ENCODE peak calls at places on chromosomes 11 and 22, in four cellular contexts. One of them, this sample, is unnamed.

GRCh38 chr22:31504282-31504681 is 7.9 kb downstream of the SFI1 start:
- DNase-seq in WERI-Rb-1: no peak
- DNase-seq in heart right ventricle: no peak
- DNase-seq in HEK293T: no peak
- DNase-seq in this sample: no peak

GRCh38 chr11:88478136-88478785 is 140.7 kb upstream of the CTSC start:
- DNase-seq in WERI-Rb-1: no peak
- DNase-seq in heart right ventricle: no peak
- DNase-seq in HEK293T: no peak
- DNase-seq in this sample: no peak

GRCh38 chr11:26319906-26320305 is 12.0 kb upstream of the ANO3 start:
- DNase-seq in heart right ventricle: no peak
- DNase-seq in WERI-Rb-1: no peak
- DNase-seq in HEK293T: peak; percentile 34
- DNase-seq in this sample: no peak

GRCh38 chr11:120168960-120169681 is 31.2 kb upstream of the TRIM29 start:
- DNase-seq in WERI-Rb-1: peak; percentile 74
- DNase-seq in HEK293T: peak; percentile 86
- DNase-seq in heart right ventricle: peak; percentile 44
- DNase-seq in this sample: peak; percentile 85

GRCh38 chr11:102422817-102423725 is 29.5 kb downstream of the TMEM123 start:
- DNase-seq in heart right ventricle: no peak
- DNase-seq in WERI-Rb-1: peak; percentile 35
- DNase-seq in HEK293T: no peak
- DNase-seq in this sample: no peak

GRCh38 chr11:66510271-66510989 is at the start of gene BBS1:
- DNase-seq in heart right ventricle: peak; percentile 83
- DNase-seq in WERI-Rb-1: peak; percentile 88
- DNase-seq in HEK293T: peak; percentile 91
- DNase-seq in this sample: peak; percentile 91

GRCh38 chr11:47390084-47390760 is 11.9 kb upstream of the SPI1 start:
- DNase-seq in heart right ventricle: no peak
- DNase-seq in HEK293T: no peak
- DNase-seq in WERI-Rb-1: no peak
- DNase-seq in this sample: no peak

GRCh38 chr22:39522567-39523300 is 2.4 kb downstream of the ATF4 start:
- DNase-seq in HEK293T: no peak
- DNase-seq in heart right ventricle: no peak
- DNase-seq in WERI-Rb-1: peak; percentile 55
- DNase-seq in this sample: no peak

GRCh38 chr22:19948057-19948760 is 6.6 kb upstream of the TXNRD2 start:
- DNase-seq in WERI-Rb-1: no peak
- DNase-seq in heart right ventricle: no peak
- DNase-seq in HEK293T: no peak
- DNase-seq in this sample: no peak

This sample was measured in glutamatergic neuron.